ENCODE peak calls at places on chromosomes 7 and 10, in seven cellular contexts. L, O, E, T, K, G and R are unnamed samples. For H3K4me1, the result is how much of the 10 kb centered on the place peaks cover.

GRCh38 chr7:136213012-136213411 is 235.9 kb upstream of the MTPN start:
- DNase-seq in L (no peak), O (no peak), E (no peak), T (no peak), K (no peak), G (no peak), R (no peak)

GRCh38 chr10:132873395-132873794 is 69.0 kb downstream of the CFAP46 start:
- DNase-seq in L (no peak), O (no peak), E (no peak), T (no peak), K (no peak), G (no peak), R (no peak)

GRCh38 chr10:123359539-123359938 is 205.3 kb downstream of the BUB3 start:
- DNase-seq in L (no peak), O (no peak), E (no peak), T (no peak), K (no peak), G (no peak), R (no peak)

GRCh38 chr7:142391191-142391992 is 133.5 kb upstream of the PRSS58 start:
- DNase-seq in L (no peak), O (no peak), E (no peak), T (no peak), K (no peak), G (no peak), R (no peak)

GRCh38 chr7:29143698-29144203 is 2.6 kb downstream of the CPVL start:
- DNase-seq in L (no peak), O (no peak), E (no peak), T (no peak), K (no peak), G (no peak), R (no peak)

GRCh38 chr7:147775564-147775963 is 815.0 kb upstream of the C7orf33 start:
- DNase-seq in L (no peak), O (no peak), E (no peak), T (no peak), K (no peak), G (no peak), R (no peak)

GRCh38 chr10:8614054-8614565 is 559.6 kb downstream of the GATA3 start:
- DNase-seq in L (no peak), O (no peak), E (no peak), T (no peak), K (no peak), G (no peak), R (no peak)

GRCh38 chr7:136526408-136527105 is 341.9 kb upstream of the CHRM2 start:
- DNase-seq in L (no peak), O (no peak), E (no peak), T (no peak), K (no peak), G (no peak), R (no peak)

GRCh38 chr10:128615154-128615553 is 488.9 kb upstream of the MKI67 start:
- DNase-seq in L (no peak), O (no peak), E (no peak), T (no peak), K (no peak), G (no peak), R (no peak)

GRCh38 chr7:101614939-101615302 is 14.2 kb downstream of the MYL10 start:
- DNase-seq in L (no peak), O (no peak), E (no peak), T (no peak), K (no peak), G (peak), R (no peak)

GRCh38 chr7:155609185-155609584 is 35.3 kb upstream of the RBM33 start:
- DNase-seq in L (no peak), O (no peak), E (no peak), T (no peak), K (no peak), G (no peak), R (no peak)

GRCh38 chr10:102811346-102811745 is 25.9 kb downstream of the CYP17A1 start:
- DNase-seq in L (no peak), O (no peak), E (no peak), T (no peak), K (no peak), G (no peak), R (no peak)

GRCh38 chr7:93429563-93429962 is 145.0 kb downstream of the CALCR start:
- DNase-seq in L (no peak), O (no peak), E (no peak), T (no peak), K (no peak), G (no peak), R (no peak)

GRCh38 chr10:77907900-77908717 is 18.4 kb downstream of the DLG5 start:
- DNase-seq in L (no peak), O (no peak), E (no peak), T (peak), K (no peak), G (no peak), R (no peak)

GRCh38 chr7:131605280-131605878 is 49.0 kb upstream of the PODXL start:
- DNase-seq in L (no peak), O (no peak), E (no peak), T (no peak), K (no peak), G (no peak), R (no peak)

GRCh38 chr7:143320620-143321019 is 4.7 kb downstream of the CLCN1 start:
- DNase-seq in L (no peak), O (no peak), E (no peak), T (no peak), K (no peak), G (no peak), R (no peak)

GRCh38 chr7:105439174-105439893 is 50.6 kb upstream of the SRPK2 start:
- DNase-seq in L (no peak), O (no peak), E (no peak), T (peak), K (no peak), G (no peak), R (no peak)

GRCh38 chr7:7416031-7416968 is 119.4 kb downstream of the COL28A1 start:
- DNase-seq in L (no peak), O (no peak), E (no peak), T (no peak), K (no peak), G (no peak), R (no peak)

GRCh38 chr7:75868153-75868552 is 10.7 kb upstream of the RHBDD2 start:
- DNase-seq in L (no peak), O (no peak), E (no peak), T (no peak), K (no peak), G (no peak), R (no peak)

GRCh38 chr7:70285176-70285575 is 686.9 kb downstream of the AUTS2 start:
- DNase-seq in L (no peak), O (no peak), E (no peak), T (no peak), K (no peak), G (no peak), R (no peak)

GRCh38 chr7:102273749-102274712 is 12.6 kb upstream of the SH2B2 start:
- DNase-seq in L (no peak), O (no peak), E (no peak), T (peak), K (no peak), G (no peak), R (no peak)

GRCh38 chr10:93718937-93719725 is 16.7 kb upstream of the FRA10AC1 start:
- DNase-seq in L (no peak), O (no peak), E (no peak), T (no peak), K (no peak), G (peak), R (no peak)

GRCh38 chr7:155944901-155945300 is 132.6 kb upstream of the SHH start:
- DNase-seq in L (no peak), O (no peak), E (no peak), T (no peak), K (no peak), G (no peak), R (no peak)

GRCh38 chr7:17408245-17408903 is 109.9 kb downstream of the AHR start:
- DNase-seq in L (peak), O (peak), E (peak), T (peak), K (no peak), G (peak), R (peak)

DNA sequence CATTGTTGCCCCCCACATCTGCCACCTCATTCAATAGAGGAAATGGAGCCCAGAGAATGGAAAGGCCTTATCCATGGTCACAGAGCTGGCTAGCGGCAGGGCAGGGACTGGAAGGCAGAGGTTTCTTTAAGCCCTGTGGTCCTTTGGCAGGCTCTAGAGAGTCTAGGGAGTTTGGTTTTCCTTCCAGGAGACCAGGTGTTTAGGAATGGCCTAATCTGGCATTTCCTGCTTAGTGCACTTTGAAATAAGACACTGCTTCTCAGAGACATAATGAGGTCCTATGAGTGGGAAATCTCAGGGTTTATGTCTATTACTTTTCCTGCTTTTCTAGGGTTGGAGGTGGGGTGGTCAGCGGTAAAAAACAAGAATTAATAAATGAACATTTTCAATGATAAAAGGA is 6.1 kb downstream of the MARVELD1 start:
- DNase-seq in L (no peak), O (no peak), E (no peak), T (no peak), K (no peak), G (no peak), R (no peak)
- H3K4me3 ChIP-seq in L (no peak), O (no peak), E (no peak), T (no peak), K (no peak), G (no peak), R (no peak)

GRCh38 chr10:125711110-125711750 is 8.3 kb upstream of the EDRF1 start:
- DNase-seq in L (no peak), O (no peak), E (no peak), T (no peak), K (no peak), G (no peak), R (no peak)
- H3K27ac ChIP-seq in L (no peak), O (no peak), E (no peak), T (no peak), K (no peak), G (no peak), R (no peak)

DNA sequence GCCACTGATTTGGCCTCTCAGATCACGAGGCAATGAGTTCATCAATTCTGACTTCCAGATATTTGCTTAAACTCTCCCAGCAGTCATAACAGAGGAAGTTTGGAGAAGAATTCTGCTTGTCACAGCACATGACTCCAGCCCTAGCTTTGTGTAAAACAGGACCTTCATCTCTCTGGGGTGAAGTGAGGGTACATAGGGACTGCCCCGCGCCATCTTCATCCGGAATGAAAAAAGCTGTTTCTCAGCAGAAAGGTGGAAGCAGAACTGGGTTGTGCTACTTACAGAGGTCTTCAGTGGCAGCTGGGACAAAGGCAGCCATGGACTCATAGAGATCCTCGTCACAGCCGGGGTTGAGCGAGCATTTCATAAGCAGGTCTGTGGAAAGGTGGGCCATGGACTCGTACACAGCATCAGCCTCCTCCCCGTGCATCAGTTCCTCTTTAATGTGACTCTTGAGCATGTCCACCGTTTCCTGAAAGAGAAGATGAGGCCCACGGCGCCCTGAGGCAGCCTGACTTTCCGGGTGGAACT is 58.4 kb upstream of the TM9SF3 start:
- DNase-seq in L (peak), O (peak), E (no peak), T (no peak), K (no peak), G (peak), R (peak)
- H3K4me1 ChIP-seq in L (under half), O (under half), E (under half), T (under half), K (under half), G (under half), R (under half)

GRCh38 chr7:87476179-87476557 is 688 bp upstream of the ABCB4 start:
- DNase-seq in L (no peak), O (no peak), E (no peak), T (no peak), K (no peak), G (no peak), R (no peak)

GRCh38 chr7:87483131-87483530 is 7.7 kb upstream of the ABCB4 start:
- DNase-seq in L (no peak), O (no peak), E (no peak), T (no peak), K (no peak), G (no peak), R (no peak)

GRCh38 chr7:87479951-87480350 is 4.5 kb upstream of the ABCB4 start:
- DNase-seq in L (no peak), O (no peak), E (no peak), T (no peak), K (no peak), G (no peak), R (no peak)

GRCh38 chr7:87480386-87480785 is 4.9 kb upstream of the ABCB4 start:
- DNase-seq in L (no peak), O (no peak), E (no peak), T (no peak), K (no peak), G (no peak), R (no peak)

GRCh38 chr7:87482115-87482514 is 6.6 kb upstream of the ABCB4 start:
- DNase-seq in L (no peak), O (no peak), E (no peak), T (no peak), K (no peak), G (no peak), R (no peak)
- H3K4me3 ChIP-seq in L (no peak), O (no peak), E (no peak), T (no peak), K (no peak), G (no peak), R (no peak)

DNA sequence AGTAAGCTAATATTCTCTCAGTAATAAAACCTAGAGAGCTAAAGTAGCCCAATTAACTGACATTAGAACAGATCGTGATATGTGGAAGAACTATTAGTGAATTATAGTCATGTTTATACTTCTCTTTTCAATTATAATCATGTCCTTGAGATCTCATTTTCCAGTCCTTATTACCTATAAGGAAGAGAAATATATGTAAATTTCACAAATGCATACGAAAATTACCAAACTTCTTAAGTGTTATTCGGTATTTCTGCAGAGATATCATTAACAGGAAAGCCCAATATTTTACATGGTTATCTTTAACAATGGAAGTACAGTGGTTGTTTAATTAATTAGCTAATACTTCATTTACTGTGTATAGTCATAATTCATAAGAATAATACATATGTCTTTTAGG is 110.7 kb downstream of the PTEN start:
- DNase-seq in L (no peak), O (no peak), E (no peak), T (no peak), K (no peak), G (no peak), R (no peak)
- H3K27ac ChIP-seq in L (no peak), O (no peak), E (no peak), T (no peak), K (no peak), G (no peak), R (no peak)

DNA sequence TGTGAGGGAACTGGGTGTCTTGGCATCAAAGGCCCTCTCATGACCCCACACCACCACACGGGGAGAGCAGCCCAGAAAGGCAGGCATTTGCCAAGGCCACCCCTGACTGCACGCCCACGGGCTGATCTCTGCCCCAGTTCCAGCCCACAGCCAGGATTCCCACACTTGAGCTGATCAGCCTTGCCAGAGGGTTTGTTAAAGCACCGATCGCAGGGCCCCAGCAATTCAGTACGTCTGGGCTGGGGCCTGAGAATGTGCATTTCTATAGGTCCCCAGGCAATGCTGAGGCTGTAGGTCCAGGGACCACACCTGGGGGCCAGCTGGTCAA is 103.9 kb downstream of the TNS3 start:
- DNase-seq in L (no peak), O (no peak), E (no peak), T (no peak), K (no peak), G (no peak), R (no peak)
- H3K4me1 ChIP-seq in L (half or more), O (half or more), E (under half), T (half or more), K (under half), G (half or more), R (under half)

DNA sequence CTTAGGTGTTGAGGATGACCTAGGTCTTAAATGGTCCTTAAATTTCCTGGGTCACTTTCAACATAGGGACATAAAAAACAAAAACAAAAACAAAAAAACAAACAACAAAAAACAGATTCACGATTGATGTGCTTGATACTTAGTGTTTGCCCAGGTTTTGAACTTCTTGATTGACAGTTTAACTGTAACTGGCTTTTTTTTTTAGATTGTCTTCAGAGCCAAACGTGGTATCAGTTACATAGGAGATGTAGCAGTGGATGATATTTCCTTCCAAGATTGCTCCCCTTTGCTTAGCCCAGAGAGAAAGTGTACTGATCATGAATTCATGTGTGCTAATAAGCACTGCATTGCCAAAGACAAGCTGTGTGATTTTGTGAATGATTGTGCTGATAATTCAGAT is 282.6 kb downstream of the MALRD1 start:
- DNase-seq in L (no peak), O (no peak), E (no peak), T (no peak), K (no peak), G (no peak), R (no peak)
- H3K4me3 ChIP-seq in L (no peak), O (no peak), E (no peak), T (no peak), K (no peak), G (no peak), R (no peak)

GRCh38 chr10:82190432-82191260 is 315.7 kb downstream of the NRG3 start:
- DNase-seq in L (no peak), O (no peak), E (no peak), T (no peak), K (no peak), G (no peak), R (no peak)
- H3K27ac ChIP-seq in L (no peak), O (no peak), E (no peak), T (no peak), K (no peak), G (no peak), R (no peak)

GRCh38 chr7:107025449-107026103 is 18.9 kb upstream of the PRKAR2B start:
- DNase-seq in L (no peak), O (no peak), E (no peak), T (peak), K (no peak), G (no peak), R (no peak)

GRCh38 chr7:107029764-107030286 is 14.7 kb upstream of the PRKAR2B start:
- DNase-seq in L (no peak), O (no peak), E (no peak), T (no peak), K (no peak), G (no peak), R (no peak)

GRCh38 chr7:107032050-107032449 is 12.5 kb upstream of the PRKAR2B start:
- DNase-seq in L (no peak), O (no peak), E (no peak), T (no peak), K (no peak), G (no peak), R (no peak)

GRCh38 chr7:107027208-107027607 is 17.3 kb upstream of the PRKAR2B start:
- DNase-seq in L (no peak), O (no peak), E (no peak), T (no peak), K (no peak), G (no peak), R (no peak)

GRCh38 chr7:107029061-107029763 is 15.3 kb upstream of the PRKAR2B start:
- DNase-seq in L (no peak), O (no peak), E (no peak), T (no peak), K (no peak), G (no peak), R (no peak)
- H3K4me1 ChIP-seq in L (under half), O (under half), E (under half), T (under half), K (under half), G (under half), R (under half)